ENCODE peak calls at places on chromosomes 12 and 14, in nine cellular contexts. P is AG04450; G is naive thymus-derived CD8-positive, alpha-beta T cell; V is IMR-90; B is adrenal gland; A is stimulated activated CD4-positive, alpha-beta T cell treated with anti-CD3 and anti-CD28 coated beads, Interleukin-4, amount 100 ng/mL, for 48 hours; K is LoVo; H is left cardiac atrium; Z is astrocyte of the cerebellum. T is an unnamed sample.

GRCh38 chr12:104219361-104219892 is 3.8 kb downstream of the TXNRD1 start:
- DNase-seq in P (peak), G (no peak), V (peak), B (no peak), A (no peak), K (peak), H (no peak), Z (peak), T (no peak)

GRCh38 chr12:119036878-119037493 is 55.6 kb downstream of the SRRM4 start:
- DNase-seq in P (no peak), G (no peak), V (no peak), B (no peak), A (peak), K (peak), H (no peak), Z (no peak), T (no peak)

GRCh38 chr12:81692008-81692407 is 67.1 kb downstream of the PPFIA2 start:
- DNase-seq in P (no peak), G (no peak), V (no peak), B (no peak), A (no peak), K (no peak), H (no peak), Z (no peak), T (no peak)

GRCh38 chr14:90616313-90616712 is 199.9 kb downstream of the TTC7B start:
- DNase-seq in P (no peak), G (no peak), V (no peak), B (peak), A (no peak), K (no peak), H (no peak), Z (no peak), T (no peak)

GRCh38 chr14:67579040-67579439 is 21.0 kb downstream of the PIGH start:
- DNase-seq in P (no peak), G (no peak), V (no peak), B (no peak), A (no peak), K (no peak), H (no peak), Z (no peak), T (no peak)

GRCh38 chr12:114405449-114406271 is at the start of gene TBX5:
- DNase-seq in P (peak), G (no peak), V (peak), B (no peak), A (no peak), K (no peak), H (no peak), Z (no peak), T (no peak)

GRCh38 chr12:46982629-46983392 is 96.6 kb upstream of the PCED1B start:
- DNase-seq in P (no peak), G (no peak), V (no peak), B (no peak), A (no peak), K (no peak), H (no peak), Z (no peak), T (no peak)

GRCh38 chr12:57092529-57092862 is 3.6 kb downstream of the NAB2 start:
- DNase-seq in P (no peak), G (no peak), V (no peak), B (peak), A (no peak), K (no peak), H (no peak), Z (no peak), T (no peak)

GRCh38 chr12:93292731-93293566 is 84.8 kb upstream of the NUDT4 start:
- DNase-seq in P (no peak), G (no peak), V (no peak), B (no peak), A (no peak), K (no peak), H (no peak), Z (no peak), T (no peak)

GRCh38 chr14:99938376-99938775 is 126.8 kb upstream of the EVL start:
- DNase-seq in P (no peak), G (no peak), V (no peak), B (no peak), A (no peak), K (no peak), H (no peak), Z (no peak), T (no peak)

GRCh38 chr12:88945041-88945732 is 364.9 kb upstream of the KITLG start:
- DNase-seq in P (no peak), G (no peak), V (peak), B (no peak), A (no peak), K (no peak), H (no peak), Z (no peak), T (no peak)